ENCODE peak calls at places on chromosome 9, in eight cellular contexts. B is PC-9; L is activated CD8-positive, alpha-beta T cell treated with anti-CD3 and anti-CD28 coated beads for 36 hours; Y is HS-27A; S is fibroblast of villous mesenchyme; D is head of caudate nucleus; V is skeletal muscle cell; R is NAMALWA. W is an unnamed sample.
A peak's percentile ranks its signal among the peaks of the same experiment; 100 is the strongest.

GRCh38 chr9:135478191-135478590 is 1.4 kb upstream of the PPP1R26 start:
- DNase-seq in L (no peak), Y (no peak), D (no peak), S (no peak), V (no peak), R (no peak), B (no peak), W (no peak)

GRCh38 chr9:88995627-88996026 is 4.4 kb downstream of the S1PR3 start:
- DNase-seq in B (no peak), Y (no peak), V (no peak), R (no peak), D (no peak), L (no peak), S (no peak), W (no peak)

GRCh38 chr9:131410051-131410491 is 16.2 kb downstream of the PRRC2B start:
- DNase-seq in V (peak; percentile 47), D (no peak), L (peak; percentile 70), S (peak; percentile 51), B (no peak), R (no peak), Y (no peak), W (no peak)

GRCh38 chr9:124510650-124511425 is 3.6 kb upstream of the NR5A1 start:
- DNase-seq in D (no peak), S (peak; percentile 41), L (no peak), Y (no peak), R (no peak), B (no peak), V (no peak), W (no peak)

GRCh38 chr9:14156046-14156445 is 157.9 kb downstream of the NFIB start:
- DNase-seq in S (no peak), L (no peak), D (no peak), Y (no peak), V (no peak), B (no peak), R (no peak), W (no peak)

GRCh38 chr9:134225186-134225585 is 60.8 kb upstream of the RNU6ATAC start:
- DNase-seq in B (no peak), R (no peak), L (no peak), S (no peak), V (no peak), D (no peak), Y (no peak), W (no peak)

GRCh38 chr9:71981944-71982343 is 70.5 kb downstream of the C9orf85 start:
- DNase-seq in L (no peak), Y (no peak), D (no peak), R (no peak), V (no peak), S (no peak), B (no peak), W (no peak)

GRCh38 chr9:33619666-33620404 is 95.8 kb downstream of the ANKRD18B start:
- DNase-seq in B (no peak), D (no peak), L (no peak), S (peak; percentile 84), R (peak; percentile 10), Y (no peak), V (peak; percentile 81), W (no peak)

GRCh38 chr9:17669206-17669605 is 90.3 kb downstream of the SH3GL2 start:
- DNase-seq in Y (no peak), R (no peak), B (no peak), S (no peak), L (no peak), D (no peak), V (no peak), W (no peak)

GRCh38 chr9:22739712-22740111 is 293.1 kb downstream of the DMRTA1 start:
- DNase-seq in V (no peak), L (no peak), R (no peak), Y (no peak), S (no peak), D (no peak), B (no peak), W (no peak)

GRCh38 chr9:27179245-27179870 is 70.3 kb downstream of the TEK start:
- DNase-seq in L (no peak), D (no peak), B (no peak), R (no peak), S (no peak), Y (no peak), V (no peak), W (no peak)

GRCh38 chr9:133708770-133709611 is 29.2 kb downstream of the SARDH start:
- DNase-seq in S (no peak), B (no peak), V (no peak), R (peak; percentile 72), Y (no peak), D (peak; percentile 37), L (peak; percentile 79), W (no peak)

GRCh38 chr9:112032009-112032408 is 135.4 kb downstream of the UGCG start:
- DNase-seq in D (no peak), R (peak; percentile 26), Y (no peak), S (no peak), V (no peak), B (no peak), L (peak; percentile 55), W (no peak)

GRCh38 chr9:91933556-91934352 is 16.3 kb downstream of the ROR2 start:
- DNase-seq in Y (no peak), R (peak; percentile 9), D (no peak), B (no peak), V (no peak), L (no peak), S (peak; percentile 83), W (no peak)

GRCh38 chr9:15357050-15357653 is 50.1 kb upstream of the TTC39B start:
- DNase-seq in L (peak; percentile 51), D (no peak), S (no peak), R (peak; percentile 64), Y (no peak), B (no peak), V (no peak), W (no peak)

GRCh38 chr9:134336174-134336705 is 10.0 kb downstream of the RXRA start:
- DNase-seq in L (no peak), R (no peak), V (no peak), B (no peak), Y (no peak), D (no peak), S (no peak), W (no peak)

GRCh38 chr9:123081824-123082223 is 48.4 kb downstream of the GPR21 start:
- DNase-seq in S (peak; percentile 46), B (no peak), V (no peak), D (no peak), Y (no peak), R (peak; percentile 80), L (peak; percentile 18), W (no peak)

GRCh38 chr9:17322882-17323864 is 188.3 kb downstream of the CNTLN start:
- DNase-seq in B (no peak), L (no peak), D (no peak), Y (no peak), R (no peak), V (no peak), S (no peak), W (no peak)

GRCh38 chr9:118643118-118643517 is 726.1 kb downstream of the BRINP1 start:
- DNase-seq in D (no peak), L (no peak), R (no peak), B (peak; percentile 89), Y (peak; percentile 92), V (peak; percentile 8), S (no peak), W (peak; percentile 72)

GRCh38 chr9:23926378-23926777 is 100.3 kb upstream of the ELAVL2 start:
- DNase-seq in D (no peak), B (no peak), L (no peak), Y (no peak), R (no peak), V (no peak), S (no peak), W (no peak)

GRCh38 chr9:89021154-89021803 is 30.0 kb downstream of the S1PR3 start:
- DNase-seq in B (peak; percentile 82), D (no peak), Y (no peak), V (peak; percentile 79), L (no peak), R (no peak), S (peak; percentile 90), W (peak; percentile 60)

GRCh38 chr9:88980732-88981336 is 10.4 kb upstream of the S1PR3 start:
- DNase-seq in V (no peak), Y (no peak), D (no peak), B (no peak), R (no peak), L (no peak), S (no peak), W (no peak)

GRCh38 chr9:35002623-35003022 is 13.1 kb downstream of the DNAJB5 start:
- DNase-seq in S (no peak), L (no peak), Y (no peak), V (no peak), B (no peak), D (no peak), R (no peak), W (no peak)

GRCh38 chr9:70502690-70503089 is 88.2 kb upstream of the KLF9 start:
- DNase-seq in L (no peak), R (no peak), D (no peak), Y (no peak), V (no peak), B (no peak), S (peak; percentile 87), W (no peak)

GRCh38 chr9:122302541-122302940 is 37.9 kb downstream of the MRRF start:
- DNase-seq in R (no peak), S (peak; percentile 51), Y (no peak), V (no peak), D (no peak), B (no peak), L (no peak), W (no peak)

GRCh38 chr9:130846487-130847305 is 11.6 kb downstream of the ABL1 start:
- DNase-seq in D (peak; percentile 61), L (no peak), V (no peak), R (no peak), S (peak; percentile 65), Y (peak; percentile 98), B (peak; percentile 38), W (peak; percentile 74)

GRCh38 chr9:38067611-38067891 is 1.5 kb downstream of the SHB start:
- DNase-seq in R (no peak), D (no peak), L (no peak), V (no peak), S (no peak), B (no peak), Y (no peak), W (no peak)

GRCh38 chr9:121120386-121120785 is 45.6 kb downstream of the CNTRL start:
- DNase-seq in D (no peak), B (no peak), V (no peak), R (peak; percentile 8), Y (no peak), L (no peak), S (no peak), W (no peak)

GRCh38 chr9:92986175-92987110 is 39.1 kb downstream of the FGD3 start:
- DNase-seq in L (peak; percentile 72), B (no peak), Y (no peak), S (no peak), R (peak; percentile 64), V (no peak), D (no peak), W (no peak)

GRCh38 chr9:134629586-134630392 is 11.8 kb upstream of the COL5A1 start:
- DNase-seq in D (no peak), S (no peak), Y (no peak), V (no peak), R (no peak), L (no peak), B (no peak), W (no peak)

GRCh38 chr9:116592926-116593325 is 94.2 kb upstream of the TRIM32 start:
- DNase-seq in R (no peak), S (no peak), B (no peak), V (no peak), L (no peak), D (no peak), Y (no peak), W (no peak)

GRCh38 chr9:82334286-82334685 is 345.7 kb downstream of the SPATA31D1 start:
- DNase-seq in D (no peak), B (no peak), Y (no peak), S (peak; percentile 13), R (no peak), L (no peak), V (peak; percentile 38), W (no peak)

W was measured in T1000.